ENCODE peak calls at places on chromosomes 13 and 19, in seven cellular contexts. E, R, J, H, T, G and D are unnamed samples. For H3K4me1, the result is how much of the 10 kb centered on the place peaks cover.

GRCh38 chr13:36919833-36920611 is at the start of gene SMAD9:
- DNase-seq in E (peak), R (peak), J (peak), H (peak), T (peak), G (peak), D (peak)

GRCh38 chr19:29677001-29677781 is 11.9 kb downstream of the PLEKHF1 start:
- DNase-seq in E (no peak), R (no peak), J (no peak), H (no peak), T (no peak), G (no peak), D (no peak)

GRCh38 chr19:48795855-48796142 is 15.0 kb downstream of the BCAT2 start:
- DNase-seq in E (peak), R (peak), J (no peak), H (no peak), T (peak), G (no peak), D (no peak)

GRCh38 chr19:14496849-14497346 is 971 bp upstream of the GIPC1 start:
- DNase-seq in E (no peak), R (no peak), J (no peak), H (no peak), T (no peak), G (no peak), D (no peak)

GRCh38 chr19:13554506-13555235 is 48.4 kb upstream of the CACNA1A start:
- DNase-seq in E (no peak), R (no peak), J (no peak), H (no peak), T (no peak), G (no peak), D (no peak)

GRCh38 chr13:33743438-33744368 is 74.2 kb upstream of the RFC3 start:
- DNase-seq in E (no peak), R (no peak), J (no peak), H (no peak), T (no peak), G (no peak), D (no peak)

GRCh38 chr19:29571181-29571580 is 34.9 kb upstream of the POP4 start:
- DNase-seq in E (no peak), R (no peak), J (no peak), H (no peak), T (no peak), G (no peak), D (no peak)

GRCh38 chr19:46189971-46190335 is 39.6 kb upstream of the IGFL1 start:
- DNase-seq in E (no peak), R (no peak), J (no peak), H (no peak), T (no peak), G (no peak), D (no peak)

GRCh38 chr13:48551329-48551728 is 18.4 kb upstream of the RCBTB2 start:
- DNase-seq in E (no peak), R (no peak), J (no peak), H (no peak), T (no peak), G (no peak), D (no peak)

GRCh38 chr19:41311072-41311471 is 1.1 kb downstream of the CCDC97 start:
- DNase-seq in E (no peak), R (no peak), J (no peak), H (no peak), T (no peak), G (no peak), D (no peak)

GRCh38 chr13:26976336-26976735 is 195.3 kb downstream of the USP12 start:
- DNase-seq in E (no peak), R (no peak), J (no peak), H (no peak), T (no peak), G (no peak), D (no peak)

GRCh38 chr19:41882568-41883462 is at the start of gene ARHGEF1:
- DNase-seq in E (peak), R (peak), J (peak), H (peak), T (peak), G (no peak), D (peak)

GRCh38 chr19:5897189-5897969 is 6.2 kb downstream of the NDUFA11 start:
- DNase-seq in E (no peak), R (no peak), J (no peak), H (no peak), T (no peak), G (no peak), D (no peak)

GRCh38 chr19:51724543-51724942 is 752 bp upstream of the HAS1 start:
- DNase-seq in E (peak), R (no peak), J (no peak), H (no peak), T (peak), G (no peak), D (no peak)
- H3K4me1 ChIP-seq in E (under half), R (under half), J (under half), H (under half), T (under half), G (under half), D (under half)

GRCh38 chr13:93230466-93230865 is 3.9 kb downstream of the GPC6 start:
- DNase-seq in E (no peak), R (no peak), J (peak), H (no peak), T (no peak), G (peak), D (no peak)
- H3K4me1 ChIP-seq in E (under half), R (under half), J (under half), H (under half), T (under half), G (under half), D (under half)

GRCh38 chr13:110246530-110246929 is 60.4 kb downstream of the COL4A1 start:
- DNase-seq in E (no peak), R (peak), J (no peak), H (no peak), T (no peak), G (no peak), D (peak)
- H3K4me1 ChIP-seq in E (half or more), R (under half), J (under half), H (under half), T (under half), G (half or more), D (half or more)

GRCh38 chr19:2617393-2618165 is 84.9 kb downstream of the GNG7 start:
- DNase-seq in E (no peak), R (no peak), J (no peak), H (no peak), T (no peak), G (no peak), D (no peak)

GRCh38 chr19:2616741-2617392 is 85.6 kb downstream of the GNG7 start:
- DNase-seq in E (peak), R (no peak), J (no peak), H (no peak), T (peak), G (no peak), D (no peak)

GRCh38 chr19:2618611-2619010 is 83.9 kb downstream of the GNG7 start:
- DNase-seq in E (peak), R (peak), J (peak), H (peak), T (peak), G (peak), D (peak)

GRCh38 chr19:2613507-2614295 is 88.8 kb downstream of the GNG7 start:
- DNase-seq in E (peak), R (no peak), J (peak), H (peak), T (peak), G (no peak), D (no peak)

DNA sequence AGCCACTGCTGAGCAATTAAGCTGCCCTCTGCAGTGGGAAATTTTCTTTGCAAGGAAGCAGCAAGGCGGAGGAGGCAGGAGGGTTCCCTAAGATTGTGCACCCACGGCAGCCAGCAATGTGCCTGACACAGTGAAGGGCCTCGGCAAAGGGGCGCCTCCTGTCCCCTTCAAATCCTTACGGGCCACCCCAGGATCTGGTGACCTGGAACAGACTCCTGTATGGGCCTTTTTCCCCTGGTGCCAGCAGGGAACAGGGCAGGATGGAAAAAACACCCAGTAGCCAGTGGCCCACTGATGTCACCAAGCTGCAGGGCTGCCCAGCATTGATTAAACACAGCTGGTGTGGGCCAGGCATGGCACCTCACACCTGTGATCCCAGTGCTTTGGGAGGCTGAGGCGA is 86.7 kb downstream of the GNG7 start:
- DNase-seq in E (peak), R (no peak), J (no peak), H (no peak), T (no peak), G (no peak), D (no peak)
- H3K4me1 ChIP-seq in E (under half), R (under half), J (under half), H (under half), T (under half), G (under half), D (under half)

DNA sequence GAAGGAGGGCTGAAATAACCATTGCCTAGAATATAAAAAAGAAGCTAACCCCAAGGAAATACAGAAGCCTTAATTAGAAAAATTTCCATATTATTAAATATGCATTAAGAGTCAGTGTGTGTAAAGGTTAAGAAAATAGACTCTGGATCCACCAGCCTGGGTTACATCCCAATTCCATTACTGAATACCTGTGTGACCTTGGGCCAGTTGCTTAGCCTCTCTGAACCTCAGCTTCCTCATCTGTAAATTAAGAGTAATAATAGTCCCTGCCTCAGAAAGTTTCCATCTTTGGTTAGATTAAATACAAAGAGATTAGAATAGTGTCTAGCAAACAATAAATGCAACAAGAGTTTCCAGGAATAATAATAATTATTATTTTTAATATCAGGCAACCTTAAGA is 54.5 kb downstream of the ATP7B start:
- DNase-seq in E (no peak), R (no peak), J (no peak), H (no peak), T (no peak), G (no peak), D (no peak)
- H3K4me1 ChIP-seq in E (under half), R (under half), J (under half), H (under half), T (under half), G (under half), D (under half)

GRCh38 chr13:25943666-25944065 is 108.2 kb downstream of the SHISA2 start:
- DNase-seq in E (no peak), R (no peak), J (peak), H (no peak), T (no peak), G (no peak), D (no peak)

GRCh38 chr13:25951831-25952230 is 100.0 kb downstream of the SHISA2 start:
- DNase-seq in E (no peak), R (no peak), J (no peak), H (no peak), T (no peak), G (no peak), D (no peak)

GRCh38 chr13:25943081-25943480 is 108.7 kb downstream of the SHISA2 start:
- DNase-seq in E (no peak), R (no peak), J (no peak), H (no peak), T (no peak), G (no peak), D (no peak)

GRCh38 chr13:25945596-25945995 is 106.2 kb downstream of the SHISA2 start:
- DNase-seq in E (no peak), R (no peak), J (peak), H (no peak), T (no peak), G (peak), D (no peak)

GRCh38 chr13:25948910-25949309 is 102.9 kb downstream of the SHISA2 start:
- DNase-seq in E (no peak), R (no peak), J (no peak), H (no peak), T (no peak), G (no peak), D (no peak)
- H3K4me1 ChIP-seq in E (under half), R (under half), J (under half), H (under half), T (under half), G (under half), D (under half)